ENCODE peak calls at places on chromosomes 2 and 18, in nine cellular contexts. V is NAMALWA; I is T-cell; W is fibroblast of villous mesenchyme; C is Daoy; B is RPMI7951; H is AG08395; M is stimulated activated CD4-positive, alpha-beta T cell treated with anti-CD3 and anti-CD28 coated beads, Interleukin-12 subunit alpha, Interleukin-12 subunit beta, amount 100 ng/mL, for 4 hours; J is T-helper 2 cell. Q is an unnamed sample.

GRCh38 chr18:76006151-76006550 is 488.9 kb downstream of the ZNF516 start:
- DNase-seq in V (no peak), I (no peak), W (no peak), C (no peak), B (no peak), H (no peak), M (no peak), J (no peak), Q (no peak)

GRCh38 chr2:234377761-234378341 is 119.0 kb downstream of the ARL4C start:
- DNase-seq in V (no peak), I (no peak), W (peak), C (peak), B (peak), H (peak), M (no peak), J (no peak), Q (peak)

GRCh38 chr2:17752892-17753802 is 463 bp downstream of the SMC6 start:
- DNase-seq in V (peak), I (no peak), W (peak), C (peak), B (peak), H (peak), M (peak), J (no peak), Q (peak)

GRCh38 chr2:135709992-135710391 is 31.7 kb upstream of the UBXN4 start:
- DNase-seq in V (peak), I (peak), W (peak), C (peak), B (peak), H (peak), M (peak), J (peak), Q (peak)

GRCh38 chr2:85537600-85538506 is 1.1 kb upstream of the MAT2A start:
- DNase-seq in V (peak), I (no peak), W (peak), C (peak), B (peak), H (peak), M (peak), J (no peak), Q (peak)

GRCh38 chr2:128754246-128754724 is 435.6 kb upstream of the HS6ST1 start:
- DNase-seq in V (peak), I (no peak), W (peak), C (peak), B (peak), H (no peak), M (no peak), J (no peak), Q (peak)

GRCh38 chr18:55343396-55344073 is 244.5 kb downstream of the TCF4 start:
- DNase-seq in V (peak), I (no peak), W (peak), C (no peak), B (no peak), H (peak), M (no peak), J (no peak), Q (peak)

GRCh38 chr18:765764-766549 is 46.1 kb downstream of the YES1 start:
- DNase-seq in V (no peak), I (no peak), W (no peak), C (no peak), B (no peak), H (no peak), M (no peak), J (no peak), Q (no peak)

GRCh38 chr2:241641631-241642030 is 4.1 kb downstream of the ATG4B start:
- DNase-seq in V (no peak), I (no peak), W (no peak), C (no peak), B (no peak), H (no peak), M (no peak), J (no peak), Q (no peak)

GRCh38 chr2:173750332-173750731 is 214.8 kb downstream of the SP3 start:
- DNase-seq in V (no peak), I (no peak), W (peak), C (no peak), B (peak), H (peak), M (no peak), J (no peak), Q (peak)

GRCh38 chr18:54805571-54806334 is 22.5 kb upstream of the RAB27B start:
- DNase-seq in V (no peak), I (no peak), W (peak), C (peak), B (peak), H (peak), M (no peak), J (no peak), Q (peak)

GRCh38 chr2:226118471-226119429 is 680.9 kb downstream of the IRS1 start:
- DNase-seq in V (no peak), I (no peak), W (peak), C (peak), B (peak), H (peak), M (no peak), J (no peak), Q (peak)

GRCh38 chr2:33059452-33060156 is 112.9 kb downstream of the LTBP1 start:
- DNase-seq in V (no peak), I (no peak), W (peak), C (no peak), B (no peak), H (no peak), M (no peak), J (no peak), Q (peak)

GRCh38 chr2:74142340-74142739 is 5.4 kb downstream of the BOLA3 start:
- DNase-seq in V (peak), I (no peak), W (no peak), C (peak), B (no peak), H (no peak), M (no peak), J (no peak), Q (no peak)

GRCh38 chr18:63731215-63731614 is 28.5 kb downstream of the SERPINB11 start:
- DNase-seq in V (no peak), I (no peak), W (no peak), C (no peak), B (no peak), H (no peak), M (no peak), J (no peak), Q (no peak)

GRCh38 chr2:49255325-49256023 is 101.2 kb upstream of the FSHR start:
- DNase-seq in V (peak), I (no peak), W (no peak), C (no peak), B (no peak), H (peak), M (no peak), J (no peak), Q (peak)

GRCh38 chr2:165305391-165306096 is 66.3 kb downstream of the SCN2A start:
- DNase-seq in V (no peak), I (no peak), W (no peak), C (peak), B (no peak), H (no peak), M (no peak), J (no peak), Q (peak)